ENCODE peak calls at places on chromosomes 2 and 18, in five cellular contexts. W, O, J, X and C are unnamed samples.

GRCh38 chr2:45946023-45946422 is 294.5 kb downstream of the PRKCE start:
- DNase-seq in X (peak), O (no peak), W (no peak), J (no peak), C (no peak)

GRCh38 chr2:174572556-174572955 is 25.0 kb downstream of the WIPF1 start:
- DNase-seq in J (no peak), X (no peak), O (no peak), W (no peak), C (no peak)

GRCh38 chr2:240896871-240897692 is 1.1 kb upstream of the MAB21L4 start:
- DNase-seq in O (no peak), W (no peak), J (no peak), X (no peak), C (peak)

GRCh38 chr2:169080250-169081035 is 11.1 kb downstream of the DHRS9 start:
- DNase-seq in O (no peak), X (no peak), J (no peak), W (no peak), C (no peak)

GRCh38 chr2:95379616-95379925 is 22.9 kb upstream of the FAHD2A start:
- DNase-seq in W (peak), O (no peak), X (no peak), J (no peak), C (peak)

GRCh38 chr18:58299936-58300335 is 255.9 kb downstream of the NEDD4L start:
- DNase-seq in X (no peak), J (no peak), O (no peak), W (no peak), C (no peak)

GRCh38 chr2:56483081-56483480 is 299.3 kb downstream of the CCDC85A start:
- DNase-seq in X (no peak), O (no peak), J (no peak), W (no peak), C (no peak)

GRCh38 chr2:65282492-65283053 is 54.9 kb downstream of the ACTR2 start:
- DNase-seq in J (no peak), O (no peak), X (no peak), W (no peak), C (no peak)

GRCh38 chr2:174577967-174578589 is 19.5 kb downstream of the WIPF1 start:
- DNase-seq in J (peak), X (peak), W (no peak), O (no peak), C (no peak)

GRCh38 chr2:238281826-238282480 is 6.5 kb downstream of the PER2 start:
- DNase-seq in O (no peak), J (no peak), X (no peak), W (peak), C (no peak)

GRCh38 chr2:61017556-61018318 is at the start of the genes PEX13 and PUS10:
- DNase-seq in J (peak), W (peak), O (peak), X (peak), C (peak)

GRCh38 chr2:133955174-133955573 is 298.7 kb upstream of the MGAT5 start:
- DNase-seq in X (no peak), J (no peak), O (no peak), W (no peak), C (no peak)

GRCh38 chr2:219228745-219229374 is 576 bp downstream of the ATG9A start:
- DNase-seq in W (no peak), J (no peak), X (no peak), O (peak), C (no peak)

GRCh38 chr2:64212346-64212745 is 68.1 kb upstream of the PELI1 start:
- DNase-seq in W (no peak), J (no peak), O (no peak), X (peak), C (no peak)

GRCh38 chr2:54672587-54673456 is 50.6 kb upstream of the EML6 start:
- DNase-seq in O (no peak), J (no peak), W (no peak), X (peak), C (no peak)

GRCh38 chr18:79447703-79448367 is 52.1 kb downstream of the NFATC1 start:
- DNase-seq in O (no peak), X (no peak), J (no peak), W (no peak), C (no peak)

GRCh38 chr2:196453613-196454047 is 185.9 kb upstream of the CCDC150 start:
- DNase-seq in J (no peak), W (no peak), X (peak), O (no peak), C (no peak)

GRCh38 chr2:134717706-134718094 is 1.1 kb downstream of the TMEM163 start:
- DNase-seq in X (no peak), W (no peak), O (no peak), J (no peak), C (no peak)